ENCODE peak calls at places on chromosomes 4 and X, in five cellular contexts. R, I, Q, X and P are unnamed samples.

GRCh38 chr4:64545593-64545992 is 136.3 kb upstream of the TECRL start:
- ATAC-seq in Q (no peak), R (no peak), X (no peak), I (no peak), P (no peak)

GRCh38 chrX:24464498-24464835 is 619 bp upstream of the PDK3 start:
- ATAC-seq in X (no peak), Q (no peak), I (no peak), R (peak; percentile 59), P (no peak)

GRCh38 chr4:105440890-105441289 is 33.0 kb downstream of the PPA2 start:
- ATAC-seq in I (no peak), Q (no peak), R (no peak), X (no peak), P (no peak)

GRCh38 chrX:139930923-139931645 is 1.8 kb downstream of the ATP11C start:
- ATAC-seq in R (peak; percentile 49), I (no peak), Q (no peak), X (no peak), P (no peak)

GRCh38 chrX:150694738-150695410 is 1.7 kb downstream of the MTMR1 start:
- ATAC-seq in I (peak; percentile 59), X (peak; percentile 23), Q (peak; percentile 60), R (peak; percentile 17), P (peak; percentile 19)

GRCh38 chrX:136759968-136760367 is 20.8 kb downstream of the ARHGEF6 start:
- ATAC-seq in Q (no peak), X (no peak), I (peak; percentile 43), R (no peak), P (no peak)

GRCh38 chr4:110897779-110898178 is 274.9 kb upstream of the PITX2 start:
- ATAC-seq in I (no peak), R (no peak), Q (no peak), X (no peak), P (no peak)

GRCh38 chr4:70725633-70726032 is 3.9 kb downstream of the RUFY3 start:
- ATAC-seq in R (no peak), I (no peak), Q (no peak), X (no peak), P (no peak)

GRCh38 chr4:158411180-158411721 is 110.4 kb upstream of the RXFP1 start:
- ATAC-seq in I (no peak), X (no peak), R (no peak), Q (no peak), P (no peak)

GRCh38 chr4:151035321-151035720 is 20.2 kb upstream of the LRBA start:
- ATAC-seq in X (no peak), I (no peak), Q (no peak), R (peak; percentile 88), P (peak; percentile 96)

GRCh38 chr4:109473824-109474223 is 40.2 kb downstream of the SEC24B start:
- ATAC-seq in I (peak; percentile 30), R (no peak), X (no peak), Q (peak; percentile 75), P (no peak)

GRCh38 chr4:37467824-37468223 is 218.4 kb downstream of the RELL1 start:
- ATAC-seq in Q (no peak), X (no peak), R (no peak), I (no peak), P (no peak)

GRCh38 chrX:11138498-11139390 is 27.6 kb downstream of the HCCS start:
- ATAC-seq in I (no peak), Q (no peak), R (no peak), X (peak; percentile 41), P (no peak)

GRCh38 chrX:16592194-16592770 is 57.7 kb upstream of the S100G start:
- ATAC-seq in I (no peak), X (no peak), R (no peak), Q (no peak), P (no peak)

GRCh38 chr4:138327334-138327733 is 85.2 kb upstream of the SLC7A11 start:
- ATAC-seq in R (no peak), X (no peak), Q (no peak), I (no peak), P (no peak)

GRCh38 chrX:126165401-126165720 is 728 bp downstream of the DCAF12L2 start:
- ATAC-seq in Q (no peak), X (no peak), I (no peak), R (no peak), P (no peak)

GRCh38 chr4:62457356-62457755 is 1257.2 kb downstream of the ADGRL3 start:
- ATAC-seq in I (no peak), X (no peak), Q (no peak), R (no peak), P (no peak)

GRCh38 chrX:66638591-66639500 is at the start of gene EDA2R:
- ATAC-seq in Q (peak; percentile 97), X (peak; percentile 73), I (peak; percentile 43), R (peak; percentile 95), P (peak; percentile 84)

GRCh38 chr4:26178874-26179273 is 141.9 kb upstream of the RBPJ start:
- ATAC-seq in R (no peak), Q (peak; percentile 53), I (peak; percentile 22), X (peak; percentile 44), P (no peak)

GRCh38 chr4:106063009-106063408 is 167.7 kb downstream of the NPNT start:
- ATAC-seq in I (no peak), Q (no peak), R (no peak), X (no peak), P (no peak)

GRCh38 chr4:87975466-87975865 is at the start of gene SPP1:
- ATAC-seq in I (peak; percentile 48), R (peak; percentile 97), X (no peak), Q (peak; percentile 67), P (no peak)

GRCh38 chrX:39652336-39652735 is 445.4 kb downstream of the BCOR start:
- ATAC-seq in R (no peak), X (no peak), I (no peak), Q (no peak), P (no peak)

GRCh38 chr4:92307156-92307555 is 3.4 kb downstream of the GRID2 start:
- ATAC-seq in I (no peak), Q (no peak), R (no peak), X (no peak), P (no peak)

GRCh38 chr4:78885598-78885997 is 53.6 kb downstream of the PAQR3 start:
- ATAC-seq in I (no peak), X (no peak), R (no peak), Q (no peak), P (no peak)

GRCh38 chr4:88230953-88231835 is 53.2 kb downstream of the PPM1K start:
- ATAC-seq in Q (no peak), I (no peak), R (peak; percentile 42), X (peak; percentile 72), P (no peak)

GRCh38 chr4:183142566-183143545 is 43.8 kb downstream of the WWC2 start:
- ATAC-seq in Q (no peak), X (peak; percentile 88), I (no peak), R (no peak), P (peak; percentile 54)

GRCh38 chr4:144355809-144356757 is 215.6 kb upstream of the GYPA start:
- ATAC-seq in I (no peak), R (peak; percentile 67), Q (peak; percentile 76), X (no peak), P (peak; percentile 59)

GRCh38 chr4:56414135-56414675 is 21.2 kb downstream of the PPAT start:
- ATAC-seq in R (no peak), X (no peak), Q (no peak), I (no peak), P (no peak)

GRCh38 chr4:16155503-16156169 is 70.6 kb downstream of the TAPT1 start:
- ATAC-seq in R (no peak), I (no peak), Q (no peak), X (peak; percentile 52), P (no peak)

GRCh38 chrX:115189646-115190635 is 731 bp downstream of the RBMXL3 start:
- ATAC-seq in Q (no peak), X (peak; percentile 34), I (no peak), R (no peak), P (no peak)

GRCh38 chr4:52103314-52103713 is 52.2 kb downstream of the SPATA18 start:
- ATAC-seq in I (no peak), R (peak; percentile 58), X (no peak), Q (no peak), P (no peak)

GRCh38 chrX:17861496-17862011 is 456 bp upstream of the RAI2 start:
- ATAC-seq in Q (no peak), X (no peak), I (no peak), R (no peak), P (no peak)